ENCODE peak calls at places on chromosome 20, in nine cellular contexts. E is T-helper 9 cell; L is mucosa of gallbladder; I is GM20000; Z is GM04504; B is stimulated activated CD8-positive, alpha-beta memory T cell treated with anti-CD3 and anti-CD28 coated beads, Interleukin-4, amount 100 ng/mL, for 24 hours; Q is skeletal muscle cell; S is M059J; R is activated CD4-positive, alpha-beta T cell treated with anti-CD3 and anti-CD28 coated beads, Interleukin-2, amount 50 U/mL, for 48 hours. T is an unnamed sample.

GRCh38 chr20:62591122-62591468 is 51.2 kb upstream of the SLCO4A1 start:
- DNase-seq in E (no peak), L (no peak), I (no peak), Z (no peak), B (no peak), Q (no peak), S (no peak), R (no peak), T (no peak)

GRCh38 chr20:58421497-58421850 is 32.4 kb downstream of the VAPB start:
- DNase-seq in E (no peak), L (no peak), I (no peak), Z (no peak), B (no peak), Q (no peak), S (no peak), R (no peak), T (peak; percentile 7)

GRCh38 chr20:10255846-10256245 is 37.2 kb downstream of the SNAP25 start:
- DNase-seq in E (no peak), L (no peak), I (no peak), Z (no peak), B (no peak), Q (no peak), S (no peak), R (no peak), T (no peak)

GRCh38 chr20:33515569-33516216 is 25.8 kb downstream of the CBFA2T2 start:
- DNase-seq in E (no peak), L (no peak), I (no peak), Z (no peak), B (no peak), Q (no peak), S (no peak), R (no peak), T (no peak)

GRCh38 chr20:52127309-52127708 is 64.3 kb downstream of the ZFP64 start:
- DNase-seq in E (no peak), L (no peak), I (no peak), Z (no peak), B (no peak), Q (no peak), S (no peak), R (no peak), T (no peak)

GRCh38 chr20:19392344-19393140 is 180.1 kb downstream of the SLC24A3 start:
- DNase-seq in E (no peak), L (no peak), I (no peak), Z (no peak), B (no peak), Q (no peak), S (no peak), R (no peak), T (no peak)

GRCh38 chr20:7859371-7859802 is 80.9 kb downstream of the HAO1 start:
- DNase-seq in E (no peak), L (peak; percentile 31), I (peak; percentile 16), Z (no peak), B (no peak), Q (no peak), S (peak; percentile 74), R (no peak), T (peak; percentile 14)

GRCh38 chr20:23085415-23086055 is 589 bp downstream of the CD93 start:
- DNase-seq in E (no peak), L (no peak), I (no peak), Z (no peak), B (no peak), Q (no peak), S (no peak), R (no peak), T (no peak)

GRCh38 chr20:37231970-37232620 is 29.5 kb downstream of the GHRH start:
- DNase-seq in E (no peak), L (no peak), I (no peak), Z (no peak), B (no peak), Q (peak; percentile 27), S (no peak), R (no peak), T (no peak)

GRCh38 chr20:32510601-32511357 is 74.4 kb downstream of the NOL4L start:
- DNase-seq in E (no peak), L (no peak), I (peak; percentile 42), Z (no peak), B (no peak), Q (no peak), S (peak; percentile 47), R (peak; percentile 25), T (no peak)

GRCh38 chr20:23180451-23180921 is 94.4 kb upstream of the CD93 start:
- DNase-seq in E (no peak), L (peak; percentile 46), I (no peak), Z (no peak), B (no peak), Q (no peak), S (no peak), R (no peak), T (peak; percentile 27)

GRCh38 chr20:51661609-51662178 is 106.5 kb downstream of the ATP9A start:
- DNase-seq in E (no peak), L (no peak), I (peak; percentile 21), Z (peak; percentile 28), B (peak; percentile 7), Q (no peak), S (peak; percentile 97), R (peak; percentile 41), T (peak; percentile 7)

GRCh38 chr20:57179265-57179664 is 87.2 kb downstream of the BMP7 start:
- DNase-seq in E (no peak), L (no peak), I (no peak), Z (no peak), B (no peak), Q (no peak), S (no peak), R (no peak), T (no peak)

GRCh38 chr20:63532449-63532971 is 4.7 kb downstream of the PTK6 start:
- DNase-seq in E (no peak), L (no peak), I (no peak), Z (no peak), B (no peak), Q (no peak), S (no peak), R (no peak), T (no peak)

GRCh38 chr20:23445596-23446217 is 6.2 kb downstream of the CSTL1 start:
- DNase-seq in E (no peak), L (no peak), I (no peak), Z (peak; percentile 56), B (no peak), Q (peak; percentile 49), S (peak; percentile 98), R (no peak), T (peak; percentile 94)

GRCh38 chr20:32227316-32227715 is 19.6 kb downstream of the POFUT1 start:
- DNase-seq in E (no peak), L (peak; percentile 33), I (no peak), Z (no peak), B (no peak), Q (no peak), S (no peak), R (no peak), T (peak; percentile 66)

GRCh38 chr20:13186043-13186774 is 34.9 kb upstream of the ISM1 start:
- DNase-seq in E (no peak), L (no peak), I (no peak), Z (no peak), B (no peak), Q (no peak), S (no peak), R (no peak), T (no peak)

GRCh38 chr20:20710847-20711315 is 1.6 kb downstream of the RALGAPA2 start:
- DNase-seq in E (no peak), L (peak; percentile 76), I (peak; percentile 25), Z (no peak), B (no peak), Q (no peak), S (peak; percentile 13), R (no peak), T (peak; percentile 53)

T was measured in trophoblast cell.